ENCODE peak calls at places on chromosomes 4 and X, in four cellular contexts. U is psoas muscle, Z is fibroblast of lung, L is lung. D is an unnamed sample. For H3K4me1, the result is how much of the 10 kb centered on the place peaks cover.

GRCh38 chr4:106301393-106302084 is 14.5 kb downstream of the TBCK start:
- DNase-seq in U (no peak), Z (peak), L (no peak), D (no peak)

GRCh38 chr4:78552398-78553396 is 1.1 kb downstream of the ANXA3 start:
- DNase-seq in U (no peak), Z (no peak), L (peak), D (no peak)

GRCh38 chrX:2500091-2500680 is 590 bp downstream of the DHRSX start:
- DNase-seq in U (peak), Z (peak), L (no peak), D (peak)

GRCh38 chr4:176492648-176493302 is 173.0 kb downstream of the SPCS3 start:
- DNase-seq in U (no peak), Z (peak), L (no peak), D (no peak)

GRCh38 chr4:129092636-129093172 is 635 bp downstream of the SCLT1 start:
- DNase-seq in U (no peak), Z (peak), L (no peak), D (no peak)

GRCh38 chrX:107324493-107325310 is 118.3 kb downstream of the DNAAF6 start:
- DNase-seq in U (no peak), Z (peak), L (no peak), D (no peak)

GRCh38 chr4:177728361-177729152 is 286.3 kb upstream of the AGA start:
- DNase-seq in U (no peak), Z (no peak), L (no peak), D (no peak)

GRCh38 chr4:174524242-174524641 is 2.0 kb upstream of the HPGD start:
- DNase-seq in U (no peak), Z (no peak), L (no peak), D (peak)

GRCh38 chr4:24885342-24885741 is 27.5 kb downstream of the CCDC149 start:
- DNase-seq in U (no peak), Z (no peak), L (no peak), D (no peak)

GRCh38 chrX:110407910-110408545 is 49.4 kb downstream of the RTL9 start:
- DNase-seq in U (no peak), Z (peak), L (peak), D (no peak)

GRCh38 chr4:28686618-28687017 is 1826.0 kb downstream of the STIM2 start:
- DNase-seq in U (no peak), Z (peak), L (no peak), D (no peak)

GRCh38 chrX:106611323-106611681 is 476 bp upstream of the RADX start:
- DNase-seq in U (no peak), Z (no peak), L (no peak), D (no peak)

GRCh38 chr4:149223659-149224058 is 592.0 kb downstream of the IQCM start:
- DNase-seq in U (no peak), Z (no peak), L (no peak), D (no peak)

GRCh38 chrX:111041018-111041462 is 55.0 kb upstream of the PAK3 start:
- DNase-seq in U (no peak), Z (peak), L (no peak), D (no peak)

GRCh38 chr4:110483516-110483915 is 7.6 kb downstream of the ENPEP start:
- DNase-seq in U (no peak), Z (no peak), L (no peak), D (no peak)

GRCh38 chrX:38474543-38474942 is 86.8 kb upstream of the TSPAN7 start:
- DNase-seq in U (no peak), Z (no peak), L (no peak), D (no peak)

GRCh38 chr4:149765630-149766029 is 50.0 kb downstream of the IQCM start:
- DNase-seq in U (no peak), Z (peak), L (no peak), D (no peak)

GRCh38 chr4:101198741-101199339 is 148.5 kb downstream of the PPP3CA start:
- DNase-seq in U (no peak), Z (no peak), L (no peak), D (no peak)

GRCh38 chr4:155881555-155881954 is 15.5 kb upstream of the ASIC5 start:
- DNase-seq in U (no peak), Z (no peak), L (no peak), D (no peak)

GRCh38 chrX:23246001-23246400 is 88.6 kb upstream of the PTCHD1 start:
- DNase-seq in U (no peak), Z (peak), L (no peak), D (no peak)

GRCh38 chr4:113278324-113278934 is 229.0 kb downstream of the ANK2 start:
- DNase-seq in U (peak), Z (peak), L (peak), D (no peak)

GRCh38 chr4:81421346-81422218 is 50.1 kb downstream of the RASGEF1B start:
- DNase-seq in U (no peak), Z (peak), L (peak), D (peak)

GRCh38 chr4:150493846-150494245 is 88.1 kb upstream of the MAB21L2 start:
- DNase-seq in U (no peak), Z (peak), L (no peak), D (no peak)

GRCh38 chr4:7165874-7166201 is 26.5 kb upstream of the SORCS2 start:
- DNase-seq in U (peak), Z (no peak), L (no peak), D (no peak)

GRCh38 chr4:10032625-10033024 is 11.3 kb upstream of the SLC2A9 start:
- DNase-seq in U (no peak), Z (peak), L (no peak), D (no peak)

GRCh38 chrX:138001219-138001618 is 435.3 kb downstream of the ZIC3 start:
- DNase-seq in U (no peak), Z (no peak), L (no peak), D (no peak)

GRCh38 chr4:174009686-174010451 is 273.6 kb downstream of the FBXO8 start:
- DNase-seq in U (no peak), Z (no peak), L (no peak), D (no peak)

GRCh38 chr4:155604718-155605601 is 61.7 kb upstream of the GUCY1A1 start:
- DNase-seq in U (peak), Z (peak), L (peak), D (no peak)

GRCh38 chr4:87732033-87732770 is 67.2 kb upstream of the IBSP start:
- DNase-seq in U (no peak), Z (peak), L (no peak), D (no peak)

GRCh38 chr4:76060506-76060905 is 14.0 kb upstream of the ART3 start:
- DNase-seq in U (no peak), Z (no peak), L (no peak), D (no peak)

GRCh38 chr4:24583451-24584174 is 741 bp downstream of the DHX15 start:
- DNase-seq in U (peak), Z (peak), L (peak), D (peak)

GRCh38 chr4:98663226-98664006 is 5.0 kb upstream of the TSPAN5 start:
- DNase-seq in U (no peak), Z (no peak), L (no peak), D (peak)

GRCh38 chr4:1763070-1763549 is 30.0 kb upstream of the FGFR3 start:
- DNase-seq in U (no peak), Z (no peak), L (no peak), D (no peak)

GRCh38 chr4:1764670-1765069 is 28.4 kb upstream of the FGFR3 start:
- DNase-seq in U (no peak), Z (no peak), L (no peak), D (no peak)

GRCh38 chr4:1762264-1763010 is 30.7 kb upstream of the FGFR3 start:
- DNase-seq in U (no peak), Z (no peak), L (no peak), D (no peak)

GRCh38 chr4:1765409-1766335 is 27.4 kb upstream of the FGFR3 start:
- DNase-seq in U (no peak), Z (no peak), L (no peak), D (no peak)

DNA sequence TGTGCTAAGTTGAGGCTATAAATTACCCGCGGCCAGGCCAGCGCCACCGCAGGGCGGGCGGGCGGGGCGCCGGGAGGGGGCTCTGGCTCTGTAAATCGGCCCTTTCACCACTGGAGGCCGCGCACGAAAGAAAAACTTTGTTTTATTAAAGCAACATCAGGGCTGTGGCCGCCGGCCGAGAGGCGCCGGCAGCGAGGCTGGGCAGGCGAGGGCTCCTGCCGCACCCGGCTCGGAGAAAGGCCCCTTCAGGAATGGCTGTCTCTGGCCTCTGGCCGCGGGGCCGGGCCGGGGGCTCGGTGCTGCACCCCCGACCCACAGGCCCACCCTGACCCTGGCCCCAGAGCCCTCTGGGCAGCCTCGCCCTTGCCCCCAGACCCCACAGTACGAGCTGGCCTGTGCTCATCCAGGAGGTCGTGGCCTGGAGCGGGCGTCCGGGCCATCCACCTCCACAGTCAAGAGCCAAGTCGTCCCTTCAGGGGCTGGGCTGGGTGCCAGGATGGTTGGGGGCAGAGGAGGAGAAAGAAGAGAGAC is 29.5 kb upstream of the FGFR3 start:
- DNase-seq in U (no peak), Z (peak), L (no peak), D (no peak)
- H3K4me3 ChIP-seq in U (peak), Z (no peak), L (no peak), D (no peak)

DNA sequence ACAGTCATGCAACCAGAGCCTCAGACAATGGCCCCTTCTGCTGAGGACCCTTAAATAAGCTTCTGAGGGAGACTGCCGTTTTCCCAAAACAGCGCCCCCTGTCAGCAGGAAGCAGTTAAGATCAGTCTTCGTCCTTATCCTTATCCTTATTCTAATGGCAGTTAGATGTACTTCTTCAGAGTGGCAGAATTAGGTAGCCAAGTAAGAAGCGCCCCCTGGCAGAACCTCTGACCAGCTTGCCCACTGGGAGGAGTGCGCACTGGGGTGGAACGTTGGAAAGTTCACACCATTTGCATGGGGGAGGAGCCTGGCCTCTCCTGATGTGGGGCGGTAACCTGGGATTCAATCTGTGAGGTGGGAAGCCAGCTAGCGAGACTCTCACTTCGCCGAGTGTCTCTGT is 133.6 kb upstream of the QRFPR start:
- DNase-seq in U (no peak), Z (no peak), L (no peak), D (no peak)
- TF ChIP-seq CTCF in U (no peak), Z (no peak), L (no peak), D (no peak)

GRCh38 chr4:40515037-40515397 is 114.6 kb downstream of the RBM47 start:
- DNase-seq in U (no peak), Z (no peak), L (no peak), D (no peak)
- H3K4me1 ChIP-seq in U (under half), Z (under half), L (under half), D (under half)

DNA sequence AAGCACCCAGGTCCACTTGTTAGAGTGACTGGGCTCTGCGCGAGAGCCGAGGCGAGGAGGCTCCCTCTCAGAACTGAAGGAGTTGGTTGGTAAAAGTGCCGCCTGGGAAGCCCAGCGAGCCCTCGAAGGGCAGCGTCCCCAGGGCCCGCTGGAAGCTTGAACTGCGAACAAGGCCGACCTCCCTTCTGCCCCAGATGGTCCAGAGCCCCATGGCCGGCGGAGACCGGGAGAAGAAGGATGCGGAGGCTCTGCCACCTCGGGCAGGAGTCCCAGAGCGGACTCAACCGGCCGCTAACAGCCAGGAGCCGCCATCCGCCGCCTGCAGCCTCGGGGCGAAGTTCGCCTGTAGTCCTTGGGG is 116.3 kb upstream of the TEX13C start:
- DNase-seq in U (peak), Z (no peak), L (no peak), D (no peak)
- H3K4me3 ChIP-seq in U (peak), Z (no peak), L (no peak), D (no peak)

GRCh38 chr4:183609151-183609550 is 49.8 kb downstream of the RWDD4 start:
- DNase-seq in U (no peak), Z (no peak), L (no peak), D (no peak)

GRCh38 chr4:183611210-183611830 is 47.7 kb downstream of the RWDD4 start:
- DNase-seq in U (no peak), Z (no peak), L (no peak), D (no peak)

GRCh38 chr4:183610033-183610432 is 49.0 kb downstream of the RWDD4 start:
- DNase-seq in U (no peak), Z (peak), L (no peak), D (no peak)

GRCh38 chr4:183612329-183613250 is 46.4 kb downstream of the RWDD4 start:
- DNase-seq in U (no peak), Z (no peak), L (no peak), D (no peak)

GRCh38 chr4:183610613-183611012 is 48.4 kb downstream of the RWDD4 start:
- DNase-seq in U (no peak), Z (peak), L (peak), D (no peak)
- TF ChIP-seq CTCF in U (no peak), Z (no peak), L (no peak), D (no peak)

DNA sequence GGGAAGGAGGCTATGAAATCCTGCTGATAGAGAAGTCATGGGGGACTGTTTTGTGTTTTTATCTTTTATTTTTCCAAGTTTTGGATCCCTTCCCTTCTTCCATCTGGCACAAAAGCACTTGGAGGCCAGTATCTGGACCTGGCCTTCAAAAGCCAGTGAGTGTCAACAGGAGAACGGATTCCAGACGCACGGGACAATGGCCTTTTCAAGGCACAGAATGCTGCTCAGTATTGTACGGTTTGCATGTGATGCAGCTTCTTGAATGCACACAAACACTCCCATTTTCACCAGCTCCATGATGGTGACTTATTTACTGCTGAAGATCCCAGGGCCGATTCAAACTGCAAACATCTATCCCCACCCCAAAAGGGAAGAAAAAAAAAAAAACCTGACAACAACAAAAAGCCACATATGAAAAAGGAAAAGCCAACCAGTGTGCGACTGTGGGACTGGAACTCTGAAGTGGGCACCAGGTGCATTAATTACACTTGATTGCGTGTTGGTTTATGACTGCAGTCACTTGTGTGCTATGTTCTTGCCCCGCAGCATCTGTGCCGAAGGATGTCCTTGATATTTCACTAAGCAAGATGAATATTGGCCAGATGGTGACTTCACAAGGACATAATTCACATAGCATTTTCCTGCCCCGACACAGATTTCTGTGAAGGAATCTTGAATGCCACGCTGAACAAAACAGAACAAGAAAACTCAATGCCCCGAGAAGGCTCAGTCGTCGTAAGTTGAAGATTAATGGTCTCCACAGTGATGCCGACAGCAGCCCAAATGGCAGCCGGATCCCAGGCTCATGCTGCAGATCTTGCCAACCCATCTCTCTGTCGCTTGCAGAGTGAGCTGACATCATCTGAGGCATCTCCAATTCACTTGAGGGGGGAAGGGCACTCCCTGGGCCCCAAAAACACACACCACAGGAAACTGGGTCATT is 145.7 kb downstream of the CPEB2 start:
- DNase-seq in U (no peak), Z (no peak), L (no peak), D (no peak)
- H3K4me1 ChIP-seq in U (under half), Z (under half), L (under half), D (under half)

DNA sequence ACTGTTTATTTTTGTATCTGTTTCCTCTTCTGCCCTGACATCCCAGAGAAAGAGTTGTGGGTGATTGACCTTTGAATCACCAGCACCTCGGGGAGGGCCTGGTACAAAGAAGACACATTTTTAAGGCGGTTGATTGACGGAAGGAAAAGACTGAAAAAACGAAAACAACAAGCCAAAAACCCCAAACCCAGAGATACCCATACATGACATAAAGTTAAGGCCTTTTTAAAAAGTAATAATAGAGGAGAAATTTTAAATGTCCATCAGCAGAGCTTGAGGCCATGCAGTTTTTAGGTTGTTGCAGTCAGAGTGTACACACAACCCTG is 110.0 kb downstream of the GNL3L start:
- DNase-seq in U (no peak), Z (no peak), L (no peak), D (no peak)
- H3K4me3 ChIP-seq in U (peak), Z (peak), L (no peak), D (peak)

DNA sequence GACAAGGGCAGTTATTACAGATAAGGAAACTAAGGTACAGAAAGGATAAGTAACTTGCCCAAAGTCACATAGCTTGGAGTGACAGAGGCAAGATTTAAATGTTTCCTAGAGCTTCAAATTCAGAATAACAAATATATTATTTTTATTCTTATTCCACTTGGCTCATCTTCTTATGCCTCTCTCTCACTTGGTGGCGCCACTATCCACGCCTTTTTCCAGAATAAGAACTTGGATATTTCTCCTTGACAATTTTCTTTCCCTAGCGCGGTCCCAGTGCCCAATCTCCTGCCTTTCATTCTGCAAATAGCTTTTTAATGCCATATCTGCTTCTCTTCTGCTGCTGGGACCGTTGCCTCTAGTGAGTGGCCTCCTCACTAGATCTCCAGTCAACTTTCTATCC is 78.5 kb downstream of the MSN start:
- DNase-seq in U (no peak), Z (peak), L (no peak), D (no peak)
- TF ChIP-seq CTCF in U (no peak), Z (no peak), L (no peak), D (peak)

GRCh38 chr4:94457692-94458106 is 6.0 kb downstream of the PDLIM5 start:
- DNase-seq in U (peak), Z (peak), L (no peak), D (no peak)
- H3K4me1 ChIP-seq in U (under half), Z (under half), L (under half), D (under half)

GRCh38 chr4:3514806-3515421 is 17.3 kb downstream of the LRPAP1 start:
- DNase-seq in U (peak), Z (no peak), L (no peak), D (no peak)

GRCh38 chr4:3515646-3516045 is 16.6 kb downstream of the LRPAP1 start:
- DNase-seq in U (peak), Z (no peak), L (no peak), D (no peak)

GRCh38 chr4:3516836-3517730 is 15.1 kb downstream of the LRPAP1 start:
- DNase-seq in U (peak), Z (no peak), L (no peak), D (no peak)

GRCh38 chr4:3517731-3518510 is 14.3 kb downstream of the LRPAP1 start:
- DNase-seq in U (peak), Z (no peak), L (no peak), D (no peak)

GRCh38 chr4:3516061-3516835 is 16.0 kb downstream of the LRPAP1 start:
- DNase-seq in U (peak), Z (no peak), L (no peak), D (no peak)
- H3K4me3 ChIP-seq in U (no peak), Z (no peak), L (no peak), D (no peak)